ENCODE peak calls at places on chromosomes 11 and 22, in seven cellular contexts. J is endothelial cell of umbilical vein, X is body of pancreas, A is transverse colon, W is right lobe of liver, M is breast epithelium, Z is adrenal gland. P is an unnamed sample.

GRCh38 chr22:44335903-44336803 is 23.4 kb upstream of the SHISAL1 start:
- DNase-seq in J (no peak), X (no peak), A (no peak), W (no peak), M (no peak), Z (no peak), P (no peak)

GRCh38 chr11:125210112-125210511 is 45.6 kb downstream of the PKNOX2 start:
- DNase-seq in J (no peak), X (no peak), A (no peak), W (no peak), M (no peak), Z (no peak), P (no peak)

GRCh38 chr11:35598254-35599125 is 19.8 kb upstream of the FJX1 start:
- DNase-seq in J (no peak), X (peak; percentile 34), A (no peak), W (no peak), M (no peak), Z (no peak), P (no peak)

GRCh38 chr11:34915136-34916013 is 804 bp downstream of the APIP start:
- DNase-seq in J (no peak), X (no peak), A (no peak), W (no peak), M (no peak), Z (peak; percentile 67), P (no peak)

GRCh38 chr11:73215191-73216134 is 2.6 kb upstream of the P2RY2 start:
- DNase-seq in J (no peak), X (no peak), A (no peak), W (no peak), M (no peak), Z (no peak), P (no peak)

GRCh38 chr11:28017816-28018215 is 90.1 kb downstream of the KIF18A start:
- DNase-seq in J (no peak), X (no peak), A (no peak), W (no peak), M (no peak), Z (no peak), P (no peak)

GRCh38 chr11:64789331-64790204 is 11.2 kb upstream of the SF1 start:
- DNase-seq in J (no peak), X (no peak), A (no peak), W (no peak), M (no peak), Z (no peak), P (no peak)

GRCh38 chr22:28025866-28026575 is 107.0 kb upstream of the PITPNB start:
- DNase-seq in J (no peak), X (no peak), A (no peak), W (peak; percentile 14), M (peak; percentile 9), Z (peak; percentile 46), P (no peak)

GRCh38 chr11:66438009-66438503 is 592 bp downstream of the MRPL11 start:
- DNase-seq in J (no peak), X (no peak), A (no peak), W (no peak), M (no peak), Z (no peak), P (no peak)

GRCh38 chr22:27975381-27976013 is 56.4 kb upstream of the PITPNB start:
- DNase-seq in J (peak; percentile 31), X (peak; percentile 3), A (no peak), W (no peak), M (no peak), Z (no peak), P (no peak)

GRCh38 chr11:56670984-56671383 is 7.5 kb downstream of the OR5AR1 start:
- DNase-seq in J (no peak), X (no peak), A (no peak), W (no peak), M (no peak), Z (no peak), P (no peak)

GRCh38 chr11:35466058-35466457 is 46.7 kb upstream of the SLC1A2 start:
- DNase-seq in J (no peak), X (no peak), A (no peak), W (no peak), M (no peak), Z (no peak), P (no peak)

GRCh38 chr11:133041165-133041564 is 491.1 kb downstream of the OPCML start:
- DNase-seq in J (no peak), X (no peak), A (no peak), W (no peak), M (no peak), Z (no peak), P (no peak)

GRCh38 chr11:65416341-65417185 is 6.0 kb upstream of the NEAT1 start:
- DNase-seq in J (peak; percentile 86), X (peak; percentile 94), A (peak; percentile 96), W (peak; percentile 94), M (peak; percentile 90), Z (peak; percentile 98), P (peak; percentile 93)

GRCh38 chr11:94521684-94522083 is 9.4 kb downstream of the C11orf97 start:
- DNase-seq in J (no peak), X (no peak), A (no peak), W (no peak), M (no peak), Z (no peak), P (no peak)

GRCh38 chr22:32457031-32457430 is 7.2 kb downstream of the BPIFC start:
- DNase-seq in J (no peak), X (no peak), A (no peak), W (no peak), M (no peak), Z (no peak), P (no peak)

GRCh38 chr22:30600925-30601324 is 6.0 kb upstream of the TCN2 start:
- DNase-seq in J (no peak), X (no peak), A (no peak), W (no peak), M (no peak), Z (no peak), P (no peak)

GRCh38 chr11:32176223-32176811 is 85.4 kb downstream of the RCN1 start:
- DNase-seq in J (peak; percentile 88), X (peak; percentile 86), A (peak; percentile 77), W (peak; percentile 75), M (peak; percentile 67), Z (peak; percentile 93), P (peak; percentile 57)

GRCh38 chr22:36461665-36462474 is 19.6 kb downstream of the TXN2 start:
- DNase-seq in J (peak; percentile 67), X (peak; percentile 75), A (no peak), W (no peak), M (peak; percentile 96), Z (no peak), P (no peak)

GRCh38 chr11:19995131-19995530 is 165.1 kb downstream of the DBX1 start:
- DNase-seq in J (peak; percentile 39), X (no peak), A (no peak), W (no peak), M (peak; percentile 27), Z (peak; percentile 59), P (peak; percentile 60)

GRCh38 chr11:134537296-134537695 is 125.3 kb upstream of the B3GAT1 start:
- DNase-seq in J (no peak), X (no peak), A (no peak), W (peak; percentile 14), M (no peak), Z (peak; percentile 25), P (no peak)

GRCh38 chr11:27395556-27396258 is 32.7 kb upstream of the CCDC34 start:
- DNase-seq in J (no peak), X (peak; percentile 64), A (peak; percentile 64), W (peak; percentile 75), M (no peak), Z (no peak), P (peak; percentile 70)

GRCh38 chr22:42353883-42354727 is 78.1 kb downstream of the NFAM1 start:
- DNase-seq in J (no peak), X (peak; percentile 23), A (no peak), W (no peak), M (no peak), Z (peak; percentile 67), P (no peak)

GRCh38 chr11:130535530-130535929 is 87.1 kb downstream of the ADAMTS15 start:
- DNase-seq in J (no peak), X (no peak), A (no peak), W (no peak), M (peak; percentile 40), Z (no peak), P (no peak)

GRCh38 chr22:43343262-43343988 is at the start of gene SCUBE1:
- DNase-seq in J (peak; percentile 31), X (peak; percentile 67), A (peak; percentile 52), W (peak; percentile 70), M (peak; percentile 40), Z (peak; percentile 71), P (peak; percentile 22)

GRCh38 chr11:1827095-1827797 is 7.5 kb upstream of the SYT8 start:
- DNase-seq in J (peak; percentile 41), X (peak; percentile 90), A (peak; percentile 71), W (peak; percentile 77), M (peak; percentile 95), Z (peak; percentile 58), P (no peak)
- TF ChIP-seq POLR2A in J (no peak), X (no peak), A (no peak), W (no peak), M (no peak), Z (no peak), P (no peak)

GRCh38 chr11:1520209-1520986 is 33.8 kb upstream of the MOB2 start:
- DNase-seq in J (no peak), X (no peak), A (no peak), W (no peak), M (no peak), Z (no peak), P (no peak)
- H3K4me1 ChIP-seq in J (no peaks in the 10 kb centered on the region), X (peaks cover 6% of the 10 kb centered on the region), A (no peaks in the 10 kb centered on the region), W (peaks cover 2% of the 10 kb centered on the region), M (no peaks in the 10 kb centered on the region), Z (peaks cover 20% of the 10 kb centered on the region), P (peaks cover 18% of the 10 kb centered on the region)

GRCh38 chr22:45397806-45398205 is 15.6 kb downstream of the SMC1B start:
- DNase-seq in J (no peak), X (no peak), A (no peak), W (no peak), M (no peak), Z (no peak), P (no peak)
- TF ChIP-seq CTCF in J (peak; percentile 19), X (no peak), A (no peak), W (no peak), M (no peak), Z (no peak), P (no peak)

GRCh38 chr11:447923-448731 is 2.0 kb upstream of the PTDSS2 start:
- DNase-seq in J (peak; percentile 91), X (peak; percentile 98), A (peak; percentile 97), W (peak; percentile 95), M (peak; percentile 91), Z (peak; percentile 97), P (peak; percentile 98)
- TF ChIP-seq POLR2A in J (peak; percentile 82), X (peak; percentile 26), A (peak; percentile 76), W (peak; percentile 78), M (peak; percentile 71), Z (peak; percentile 77), P (peak; percentile 78)